ENCODE peak calls at places on chromosomes 1 and 21, in five cellular contexts. B, Y, L, C and Q are unnamed samples.

GRCh38 chr1:214563881-214564280 is 12.5 kb upstream of the PTPN14 start:
- DNase-seq in L (no peak), B (no peak), Y (no peak), C (no peak), Q (no peak)

GRCh38 chr1:7636801-7637526 is 134.1 kb upstream of the VAMP3 start:
- DNase-seq in B (no peak), C (no peak), L (no peak), Y (no peak), Q (no peak)

GRCh38 chr1:223429821-223430220 is 36.6 kb downstream of the CCDC185 start:
- DNase-seq in Y (no peak), B (no peak), L (no peak), C (no peak), Q (no peak)

GRCh38 chr21:39911286-39911685 is 44.0 kb downstream of the PCP4 start:
- DNase-seq in B (no peak), L (no peak), Y (peak; percentile 60), C (no peak), Q (no peak)

GRCh38 chr1:111909010-111909409 is 80.5 kb downstream of the KCND3 start:
- DNase-seq in Y (peak; percentile 63), B (no peak), L (no peak), C (no peak), Q (no peak)

GRCh38 chr1:10678852-10679251 is 117.6 kb downstream of the CASZ1 start:
- DNase-seq in B (no peak), L (no peak), C (no peak), Y (no peak), Q (no peak)

GRCh38 chr1:22286491-22286890 is 143.6 kb upstream of the WNT4 start:
- DNase-seq in L (no peak), Y (peak; percentile 47), C (no peak), B (peak; percentile 40), Q (no peak)

GRCh38 chr1:223815865-223816264 is 29.9 kb downstream of the TP53BP2 start:
- DNase-seq in L (no peak), Y (no peak), B (no peak), C (no peak), Q (no peak)

GRCh38 chr1:98323396-98323795 is 338.1 kb upstream of the SNX7 start:
- DNase-seq in B (no peak), Y (no peak), L (no peak), C (no peak), Q (no peak)

GRCh38 chr1:184686540-184686939 is 68.1 kb downstream of the EDEM3 start:
- DNase-seq in C (no peak), Y (no peak), B (no peak), L (no peak), Q (no peak)

GRCh38 chr1:234601217-234602017 is 8.6 kb downstream of the IRF2BP2 start:
- DNase-seq in L (no peak), Y (peak; percentile 54), C (peak; percentile 42), B (peak; percentile 56), Q (no peak)

GRCh38 chr21:37974081-37974480 is 57.8 kb upstream of the KCNJ6 start:
- DNase-seq in L (no peak), B (no peak), C (no peak), Y (no peak), Q (no peak)

GRCh38 chr1:220353229-220354012 is 81.2 kb upstream of the RAB3GAP2 start:
- DNase-seq in C (no peak), L (no peak), B (no peak), Y (peak; percentile 81), Q (no peak)

GRCh38 chr1:165842363-165843129 is 15.1 kb downstream of the UCK2 start:
- DNase-seq in B (peak; percentile 69), L (no peak), C (no peak), Y (no peak), Q (no peak)

GRCh38 chr1:32701421-32701911 is 1.1 kb downstream of the SYNC start:
- DNase-seq in B (no peak), Y (no peak), L (no peak), C (peak; percentile 62), Q (no peak)

GRCh38 chr1:111570781-111571181 is 48.8 kb upstream of the RAP1A start:
- DNase-seq in B (peak; percentile 39), Y (peak; percentile 72), C (peak; percentile 14), L (no peak), Q (peak; percentile 70)

GRCh38 chr21:36052860-36053766 is 7.2 kb downstream of the SETD4 start:
- DNase-seq in Y (no peak), L (peak; percentile 69), C (no peak), B (no peak), Q (no peak)

GRCh38 chr1:54806931-54807611 is 5.9 kb upstream of the TTC22 start:
- DNase-seq in B (no peak), L (no peak), Y (no peak), C (peak; percentile 64), Q (no peak)

GRCh38 chr1:25198731-25199231 is 33.5 kb downstream of the SYF2 start:
- DNase-seq in B (no peak), L (peak; percentile 88), C (peak; percentile 53), Y (peak; percentile 44), Q (no peak)

GRCh38 chr1:54255026-54255425 is 55.1 kb downstream of the MRPL37 start:
- DNase-seq in B (no peak), Y (no peak), C (no peak), L (no peak), Q (no peak)

DNA sequence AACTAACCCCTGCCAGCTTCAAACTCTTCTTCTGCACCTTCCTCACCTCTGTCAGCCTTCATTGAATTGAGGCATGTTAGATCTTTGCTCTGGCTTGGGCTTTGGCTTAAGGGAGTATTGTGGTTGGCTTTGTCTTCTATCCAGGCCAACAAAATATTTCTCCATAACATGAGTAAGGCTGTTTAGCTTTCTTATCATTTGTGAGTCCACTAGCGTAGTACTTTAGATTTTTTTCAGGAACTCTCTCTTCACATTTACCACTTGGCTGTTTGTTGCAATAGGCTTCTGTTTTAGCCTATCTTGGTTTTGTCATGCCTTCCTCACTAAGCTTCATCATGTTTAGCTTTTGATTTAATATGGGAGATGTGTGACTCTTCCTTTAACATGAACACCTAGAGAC is 417.5 kb downstream of the NCAM2 start:
- DNase-seq in L (no peak), Y (no peak), C (no peak), B (no peak), Q (no peak)
- TF ChIP-seq CTCF in L (no peak), Y (no peak), C (no peak), B (no peak), Q (no peak)

GRCh38 chr1:232280910-232281309 is 349.0 kb downstream of the SIPA1L2 start:
- DNase-seq in C (no peak), Y (peak; percentile 84), L (no peak), B (no peak), Q (no peak)
- H3K4me3 ChIP-seq in C (no peak overlapping the region), Y (no peak overlapping the region), L (no peak overlapping the region), B (no peak overlapping the region), Q (no peak overlapping the region)

GRCh38 chr21:26061437-26061836 is 109.1 kb downstream of the APP start:
- DNase-seq in L (no peak), B (no peak), Y (no peak), C (no peak), Q (no peak)
- TF ChIP-seq POLR2AphosphoS5 in L (no peak), B (no peak), Y (no peak), C (no peak), Q (peak; percentile 11)

GRCh38 chr1:2459757-2460156 is 16.3 kb upstream of the PLCH2 start:
- DNase-seq in C (no peak), Y (no peak), L (no peak), B (no peak), Q (no peak)
- TF ChIP-seq CTCF in C (no peak), Y (no peak), L (no peak), B (peak; percentile 40), Q (no peak)

DNA sequence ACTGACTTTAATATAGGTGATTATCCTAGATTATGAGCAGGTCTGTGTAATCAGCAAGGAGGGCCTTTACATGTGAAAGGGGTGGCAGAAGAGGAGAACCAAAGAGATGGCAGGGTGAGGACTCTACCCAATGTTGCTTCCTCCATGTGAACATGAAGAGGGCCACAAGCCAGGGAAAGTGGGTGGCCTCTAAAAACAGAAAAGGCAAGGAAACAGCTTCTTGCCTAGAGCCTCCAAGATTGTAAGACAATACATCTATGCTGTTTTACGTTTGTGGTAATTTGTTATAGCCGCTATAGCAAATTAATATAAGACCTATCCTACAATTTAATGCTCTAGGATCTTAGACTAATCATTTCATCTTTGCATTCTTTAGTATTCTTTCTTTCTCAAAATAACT is 85.5 kb downstream of the PLPP3 start:
- DNase-seq in C (no peak), L (no peak), Y (no peak), B (no peak), Q (no peak)
- H3K4me3 ChIP-seq in C (no peak overlapping the region), L (no peak overlapping the region), Y (no peak overlapping the region), B (no peak overlapping the region), Q (no peak overlapping the region)

DNA sequence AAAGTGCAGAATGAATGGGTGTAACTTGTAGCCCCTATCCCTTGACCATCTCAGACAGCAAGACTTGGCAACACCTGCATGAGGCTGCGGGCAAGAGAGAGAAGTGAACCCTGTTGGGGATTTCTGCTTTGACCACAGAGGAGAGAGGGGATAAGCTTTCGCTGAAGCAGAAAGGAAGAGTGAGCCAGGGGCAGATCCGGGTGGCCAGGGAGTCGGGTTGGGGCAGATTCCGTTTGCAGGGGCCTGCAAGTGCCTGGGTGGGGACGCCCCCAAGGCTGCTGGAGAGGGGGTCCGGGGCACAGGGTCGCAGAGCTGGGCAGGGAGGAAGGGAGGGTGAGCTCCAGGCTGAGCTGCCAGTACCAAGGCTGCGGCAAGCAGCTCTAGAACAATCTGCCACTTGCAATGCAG is 25.3 kb upstream of the PIK3CD start:
- DNase-seq in L (no peak), B (no peak), C (no peak), Y (no peak), Q (no peak)
- TF ChIP-seq POLR2AphosphoS5 in L (no peak), B (no peak), C (no peak), Y (no peak), Q (no peak)

GRCh38 chr1:6211731-6212130 is 5.8 kb downstream of the RNF207 start:
- DNase-seq in L (no peak), B (no peak), C (no peak), Y (no peak), Q (no peak)

GRCh38 chr1:6210606-6211355 is 4.9 kb downstream of the RNF207 start:
- DNase-seq in C (no peak), Y (no peak), L (no peak), B (no peak), Q (no peak)

GRCh38 chr1:6208723-6209660 is 3.1 kb downstream of the RNF207 start:
- DNase-seq in B (peak; percentile 79), Y (peak; percentile 61), L (no peak), C (peak; percentile 54), Q (no peak)

GRCh38 chr1:6207921-6208320 is 2.0 kb downstream of the RNF207 start:
- DNase-seq in Y (no peak), C (no peak), B (no peak), L (no peak), Q (no peak)

GRCh38 chr1:6209661-6210605 is 4.0 kb downstream of the RNF207 start:
- DNase-seq in B (peak; percentile 42), Y (peak; percentile 70), C (no peak), L (no peak), Q (no peak)
- TF ChIP-seq CTCF in B (peak; percentile 36), Y (peak; percentile 44), C (no peak), L (no peak), Q (no peak)

GRCh38 chr1:21280011-21280471 is 10.2 kb downstream of the ECE1 start:
- DNase-seq in Y (no peak), L (no peak), C (peak; percentile 52), B (no peak), Q (no peak)
- H3K4me3 ChIP-seq in Y (no peak overlapping the region), L (no peak overlapping the region), C (no peak overlapping the region), B (no peak overlapping the region), Q (no peak overlapping the region)